ENCODE peak calls at places on chromosomes 16 and 17, in nine cellular contexts. Q is HL-60, V is cardiac fibroblast, H is choroid plexus epithelial cell, R is body of pancreas, D is AG10803, N is right atrium auricular region, K is natural killer cell, Z is psoas muscle. T is an unnamed sample.
A peak's percentile ranks its signal among the peaks of the same experiment; 100 is the strongest.

GRCh38 chr16:69166221-69166833 is 20.6 kb upstream of the SNTB2 start:
- DNase-seq in V (peak; percentile 51), Q (no peak), N (no peak), R (no peak), K (no peak), D (no peak), H (peak; percentile 28), Z (no peak), T (no peak)

GRCh38 chr17:77728871-77729270 is 229.6 kb upstream of the TNRC6C start:
- DNase-seq in N (peak; percentile 32), D (no peak), Z (no peak), V (no peak), K (no peak), H (no peak), R (no peak), Q (no peak), T (no peak)

GRCh38 chr17:6894206-6894528 is 62.6 kb upstream of the TEKT1 start:
- DNase-seq in V (peak; percentile 37), N (no peak), Z (no peak), K (no peak), R (no peak), D (no peak), H (peak; percentile 34), Q (no peak), T (no peak)

GRCh38 chr16:733382-734207 is 6.7 kb downstream of the HAGHL start:
- DNase-seq in R (peak; percentile 16), K (no peak), N (no peak), Z (no peak), H (no peak), Q (no peak), D (no peak), V (no peak), T (no peak)

GRCh38 chr16:50151322-50151721 is 1.8 kb upstream of the TENT4B start:
- DNase-seq in H (no peak), K (no peak), N (no peak), D (no peak), Q (no peak), Z (no peak), R (no peak), V (no peak), T (no peak)

GRCh38 chr17:78325076-78325712 is 34.7 kb downstream of the SOCS3 start:
- DNase-seq in D (peak; percentile 75), R (no peak), Z (peak; percentile 79), K (no peak), H (peak; percentile 74), V (peak; percentile 86), N (peak; percentile 87), Q (no peak), T (no peak)

GRCh38 chr16:87074635-87075318 is 242.4 kb downstream of the C16orf95 start:
- DNase-seq in Q (no peak), V (no peak), Z (no peak), D (no peak), K (no peak), R (no peak), H (no peak), N (no peak), T (no peak)

GRCh38 chr17:39270923-39271322 is 45.2 kb upstream of the STAC2 start:
- DNase-seq in V (peak; percentile 70), K (no peak), H (peak; percentile 73), Q (no peak), D (peak; percentile 92), N (no peak), Z (no peak), R (no peak), T (no peak)

GRCh38 chr16:9372934-9373890 is 281.8 kb downstream of the HAPSTR1 start:
- DNase-seq in R (no peak), Q (no peak), N (no peak), V (no peak), Z (no peak), K (no peak), D (no peak), H (no peak), T (no peak)

GRCh38 chr16:49838361-49838638 is 17.6 kb downstream of the ZNF423 start:
- DNase-seq in K (no peak), H (no peak), Z (no peak), V (no peak), N (no peak), R (no peak), D (no peak), Q (no peak), T (no peak)

GRCh38 chr17:81388091-81388611 is 7.1 kb upstream of the BAHCC1 start:
- DNase-seq in D (no peak), R (no peak), Q (no peak), N (no peak), K (no peak), V (no peak), Z (no peak), H (no peak), T (no peak)

GRCh38 chr16:68233835-68234187 is 2.1 kb downstream of the ESRP2 start:
- DNase-seq in H (no peak), R (no peak), K (no peak), V (no peak), Z (no peak), Q (no peak), D (peak; percentile 15), N (no peak), T (no peak)

GRCh38 chr17:82212331-82213250 is at the start of gene CCDC57:
- DNase-seq in N (no peak), Q (peak; percentile 82), Z (peak; percentile 86), V (peak; percentile 79), K (peak; percentile 76), D (peak; percentile 77), H (peak; percentile 79), R (peak; percentile 79), T (peak; percentile 87)

GRCh38 chr16:75097941-75098897 is 18.4 kb downstream of the LDHD start:
- DNase-seq in Q (no peak), V (no peak), Z (no peak), R (no peak), K (no peak), D (no peak), N (no peak), H (no peak), T (no peak)

GRCh38 chr17:38454528-38454927 is 26.3 kb downstream of the ARHGAP23 start:
- DNase-seq in D (peak; percentile 86), H (peak; percentile 53), K (no peak), V (peak; percentile 75), N (peak; percentile 88), Q (no peak), R (peak; percentile 36), Z (peak; percentile 91), T (peak; percentile 23)

GRCh38 chr17:36602924-36603384 is 1.6 kb downstream of the MRM1 start:
- DNase-seq in H (peak; percentile 81), R (peak; percentile 59), V (peak; percentile 77), K (peak; percentile 48), Q (peak; percentile 49), N (no peak), Z (peak; percentile 49), D (peak; percentile 61), T (no peak)

GRCh38 chr17:36600936-36601302 is 464 bp upstream of the MRM1 start:
- DNase-seq in N (no peak), V (no peak), K (no peak), Q (no peak), R (no peak), H (peak; percentile 50), Z (no peak), D (no peak), T (no peak)

GRCh38 chr17:36602030-36602737 is 801 bp downstream of the MRM1 start:
- DNase-seq in R (no peak), N (no peak), V (peak; percentile 30), Z (peak; percentile 25), H (peak; percentile 18), D (no peak), Q (no peak), K (no peak), T (no peak)

GRCh38 chr17:36600477-36600876 is 906 bp upstream of the MRM1 start:
- DNase-seq in H (no peak), R (no peak), Z (no peak), K (no peak), Q (no peak), D (no peak), V (no peak), N (no peak), T (no peak)

GRCh38 chr17:36601303-36602029 is at the start of gene MRM1:
- DNase-seq in R (peak; percentile 94), Q (peak; percentile 92), D (peak; percentile 87), H (peak; percentile 90), K (peak; percentile 84), N (peak; percentile 91), Z (peak; percentile 95), V (peak; percentile 91), T (peak; percentile 74)
- TF ChIP-seq CTCF in R (peak; percentile 22), Q (no peak), D (peak; percentile 7), H (peak; percentile 36), K (peak; percentile 16), N (peak; percentile 49), Z (no peak), V (peak; percentile 25), T (peak; percentile 35)

DNA sequence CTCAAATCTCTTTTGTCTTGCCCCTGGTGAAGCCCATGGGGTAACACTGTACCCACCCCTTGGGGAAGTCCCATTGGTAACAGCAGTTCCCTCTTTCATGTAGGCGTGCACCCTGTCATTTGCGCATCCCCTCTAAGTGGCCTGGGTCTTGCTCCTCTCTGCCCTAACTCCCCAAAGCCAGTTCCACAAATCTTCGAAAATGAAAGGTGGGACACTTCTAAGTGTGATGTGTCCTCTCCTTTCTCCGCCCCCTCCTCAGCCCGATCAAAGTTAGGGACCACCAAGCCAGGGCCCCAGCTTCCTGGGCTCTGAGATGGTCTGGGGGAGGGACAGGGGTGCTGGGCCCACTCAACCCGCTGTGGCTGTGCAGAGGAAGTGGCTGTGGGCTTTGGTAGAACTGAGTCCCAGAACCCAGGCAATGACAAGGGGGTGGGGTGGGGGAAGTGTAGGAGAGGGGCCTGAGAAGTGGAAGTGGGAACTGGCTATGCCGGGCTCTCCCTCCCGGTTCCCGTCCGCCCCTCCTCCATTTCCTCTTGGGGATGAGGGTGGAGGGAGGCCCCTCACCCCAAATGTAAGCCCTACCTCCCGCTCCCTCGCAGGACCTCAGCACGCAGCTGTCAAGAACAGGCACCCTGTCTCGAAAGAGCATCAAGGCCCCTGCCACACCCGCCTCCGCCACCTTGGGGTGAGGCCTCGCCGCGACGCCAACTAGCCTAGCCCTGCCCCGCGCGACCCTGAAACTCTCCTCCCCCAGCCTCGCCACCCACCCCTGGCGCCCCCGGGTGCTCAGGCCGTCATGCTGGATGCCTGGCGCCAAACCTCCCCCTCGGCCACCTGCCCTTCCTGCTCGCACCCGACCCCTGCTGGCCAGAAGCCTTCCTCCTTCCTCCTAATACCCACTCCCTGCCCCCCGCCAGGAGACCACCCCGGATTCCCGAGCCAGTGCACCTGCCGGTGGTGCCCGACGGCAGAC is 8.7 kb downstream of the ABI3 start:
- DNase-seq in H (no peak), V (no peak), K (peak; percentile 77), Z (peak; percentile 22), D (no peak), Q (no peak), N (no peak), R (no peak), T (no peak)
- TF ChIP-seq CTCF in H (peak; percentile 43), V (peak; percentile 4), K (peak; percentile 55), Z (no peak), D (peak; percentile 9), Q (peak; percentile 6), N (peak; percentile 29), R (no peak), T (peak; percentile 38)

GRCh38 chr17:879546-879945 is 97.4 kb downstream of the MRM3 start:
- DNase-seq in H (peak; percentile 91), N (peak; percentile 84), R (peak; percentile 89), D (peak; percentile 61), K (peak; percentile 33), Z (peak; percentile 78), V (peak; percentile 82), Q (peak; percentile 14), T (no peak)
- TF ChIP-seq CTCF in H (peak; percentile 84), N (peak; percentile 65), R (peak; percentile 74), D (peak; percentile 46), K (peak; percentile 56), Z (peak; percentile 67), V (peak; percentile 63), Q (no peak), T (no peak)

GRCh38 chr17:61247438-61247837 is 152.2 kb upstream of the TBX2 start:
- DNase-seq in V (no peak), H (peak; percentile 89), K (no peak), N (no peak), Q (no peak), R (no peak), D (peak; percentile 93), Z (no peak), T (no peak)
- TF ChIP-seq CTCF in V (no peak), H (no peak), K (no peak), N (no peak), Q (no peak), R (no peak), D (no peak), Z (no peak), T (no peak)